ENCODE peak calls at places on chromosomes 16 and 17, in five cellular contexts. One of them, this sample, is unnamed.

GRCh38 chr17:58313815-58314705 is 14.5 kb downstream of the TSPOAP1 start:
- DNase-seq in NCI-H187 treated with DMSO at 0.1 percent for 48 hours: no peak
- DNase-seq in NCI-H2029: no peak
- DNase-seq in stimulated activated naive B cell treated with anti-CD40 and anti-IgM and Interleukin-4, amounts not matched to agents 10 μg/mL and 1 μg/mL and 100 μg/mL, for 72 hours: no peak
- DNase-seq in mesenchymal stem cell: no peak
- DNase-seq in this sample: no peak

GRCh38 chr16:26824469-26824868 is 242.3 kb upstream of the C16orf82 start:
- DNase-seq in NCI-H187 treated with DMSO at 0.1 percent for 48 hours: no peak
- DNase-seq in NCI-H2029: no peak
- DNase-seq in stimulated activated naive B cell treated with anti-CD40 and anti-IgM and Interleukin-4, amounts not matched to agents 10 μg/mL and 1 μg/mL and 100 μg/mL, for 72 hours: no peak
- DNase-seq in mesenchymal stem cell: no peak
- DNase-seq in this sample: no peak

GRCh38 chr16:81623365-81624102 is 155.6 kb upstream of the PLCG2 start:
- DNase-seq in NCI-H187 treated with DMSO at 0.1 percent for 48 hours: no peak
- DNase-seq in NCI-H2029: no peak
- DNase-seq in stimulated activated naive B cell treated with anti-CD40 and anti-IgM and Interleukin-4, amounts not matched to agents 10 μg/mL and 1 μg/mL and 100 μg/mL, for 72 hours: no peak
- DNase-seq in mesenchymal stem cell: peak; percentile 57
- DNase-seq in this sample: peak; percentile 5

GRCh38 chr16:87437911-87438610 is 45.9 kb downstream of the MAP1LC3B start:
- DNase-seq in NCI-H187 treated with DMSO at 0.1 percent for 48 hours: no peak
- DNase-seq in NCI-H2029: no peak
- DNase-seq in stimulated activated naive B cell treated with anti-CD40 and anti-IgM and Interleukin-4, amounts not matched to agents 10 μg/mL and 1 μg/mL and 100 μg/mL, for 72 hours: no peak
- DNase-seq in mesenchymal stem cell: peak; percentile 27
- DNase-seq in this sample: no peak

GRCh38 chr17:80472996-80473395 is 3.4 kb downstream of the NPTX1 start:
- DNase-seq in NCI-H187 treated with DMSO at 0.1 percent for 48 hours: no peak
- DNase-seq in NCI-H2029: no peak
- DNase-seq in stimulated activated naive B cell treated with anti-CD40 and anti-IgM and Interleukin-4, amounts not matched to agents 10 μg/mL and 1 μg/mL and 100 μg/mL, for 72 hours: no peak
- DNase-seq in mesenchymal stem cell: no peak
- DNase-seq in this sample: no peak

GRCh38 chr16:15487336-15488284 is 53.2 kb downstream of the BMERB1 start:
- DNase-seq in NCI-H187 treated with DMSO at 0.1 percent for 48 hours: no peak
- DNase-seq in NCI-H2029: no peak
- DNase-seq in stimulated activated naive B cell treated with anti-CD40 and anti-IgM and Interleukin-4, amounts not matched to agents 10 μg/mL and 1 μg/mL and 100 μg/mL, for 72 hours: no peak
- DNase-seq in mesenchymal stem cell: peak; percentile 46
- DNase-seq in this sample: no peak

GRCh38 chr17:21523482-21524210 is 147.5 kb downstream of the KCNJ12 start:
- DNase-seq in NCI-H187 treated with DMSO at 0.1 percent for 48 hours: no peak
- DNase-seq in NCI-H2029: no peak
- DNase-seq in stimulated activated naive B cell treated with anti-CD40 and anti-IgM and Interleukin-4, amounts not matched to agents 10 μg/mL and 1 μg/mL and 100 μg/mL, for 72 hours: no peak
- DNase-seq in mesenchymal stem cell: no peak
- DNase-seq in this sample: no peak

GRCh38 chr17:44965491-44966234 is 2.4 kb downstream of the C1QL1 start:
- DNase-seq in NCI-H187 treated with DMSO at 0.1 percent for 48 hours: no peak
- DNase-seq in NCI-H2029: no peak
- DNase-seq in stimulated activated naive B cell treated with anti-CD40 and anti-IgM and Interleukin-4, amounts not matched to agents 10 μg/mL and 1 μg/mL and 100 μg/mL, for 72 hours: no peak
- DNase-seq in mesenchymal stem cell: no peak
- DNase-seq in this sample: no peak

GRCh38 chr17:66467766-66468165 is 165.4 kb downstream of the PRKCA start:
- DNase-seq in NCI-H187 treated with DMSO at 0.1 percent for 48 hours: no peak
- DNase-seq in NCI-H2029: no peak
- DNase-seq in stimulated activated naive B cell treated with anti-CD40 and anti-IgM and Interleukin-4, amounts not matched to agents 10 μg/mL and 1 μg/mL and 100 μg/mL, for 72 hours: no peak
- DNase-seq in mesenchymal stem cell: peak; percentile 41
- DNase-seq in this sample: no peak

GRCh38 chr17:51487947-51488346 is 227.6 kb downstream of the UTP18 start:
- DNase-seq in NCI-H187 treated with DMSO at 0.1 percent for 48 hours: no peak
- DNase-seq in NCI-H2029: no peak
- DNase-seq in stimulated activated naive B cell treated with anti-CD40 and anti-IgM and Interleukin-4, amounts not matched to agents 10 μg/mL and 1 μg/mL and 100 μg/mL, for 72 hours: no peak
- DNase-seq in mesenchymal stem cell: no peak
- DNase-seq in this sample: no peak

GRCh38 chr17:81083125-81083765 is 48.3 kb downstream of the BAIAP2 start:
- DNase-seq in NCI-H187 treated with DMSO at 0.1 percent for 48 hours: no peak
- DNase-seq in NCI-H2029: no peak
- DNase-seq in stimulated activated naive B cell treated with anti-CD40 and anti-IgM and Interleukin-4, amounts not matched to agents 10 μg/mL and 1 μg/mL and 100 μg/mL, for 72 hours: no peak
- DNase-seq in mesenchymal stem cell: no peak
- DNase-seq in this sample: no peak

GRCh38 chr16:49643429-49644142 is 212.3 kb downstream of the ZNF423 start:
- DNase-seq in NCI-H187 treated with DMSO at 0.1 percent for 48 hours: no peak
- DNase-seq in NCI-H2029: no peak
- DNase-seq in stimulated activated naive B cell treated with anti-CD40 and anti-IgM and Interleukin-4, amounts not matched to agents 10 μg/mL and 1 μg/mL and 100 μg/mL, for 72 hours: no peak
- DNase-seq in mesenchymal stem cell: peak; percentile 68
- DNase-seq in this sample: no peak

GRCh38 chr16:11252482-11252931 is 3.5 kb downstream of the SOCS1 start:
- DNase-seq in NCI-H187 treated with DMSO at 0.1 percent for 48 hours: no peak
- DNase-seq in NCI-H2029: no peak
- DNase-seq in stimulated activated naive B cell treated with anti-CD40 and anti-IgM and Interleukin-4, amounts not matched to agents 10 μg/mL and 1 μg/mL and 100 μg/mL, for 72 hours: peak; percentile 35
- DNase-seq in mesenchymal stem cell: no peak
- DNase-seq in this sample: no peak

GRCh38 chr16:19238386-19238785 is 47.1 kb upstream of the CLEC19A start:
- DNase-seq in NCI-H187 treated with DMSO at 0.1 percent for 48 hours: no peak
- DNase-seq in NCI-H2029: peak; percentile 67
- DNase-seq in stimulated activated naive B cell treated with anti-CD40 and anti-IgM and Interleukin-4, amounts not matched to agents 10 μg/mL and 1 μg/mL and 100 μg/mL, for 72 hours: no peak
- DNase-seq in mesenchymal stem cell: no peak
- DNase-seq in this sample: no peak

GRCh38 chr17:64420143-64420670 is 28.7 kb upstream of the MILR1 start:
- DNase-seq in NCI-H187 treated with DMSO at 0.1 percent for 48 hours: peak; percentile 52
- DNase-seq in NCI-H2029: peak; percentile 36
- DNase-seq in stimulated activated naive B cell treated with anti-CD40 and anti-IgM and Interleukin-4, amounts not matched to agents 10 μg/mL and 1 μg/mL and 100 μg/mL, for 72 hours: no peak
- DNase-seq in mesenchymal stem cell: peak; percentile 85
- DNase-seq in this sample: no peak

GRCh38 chr17:50564916-50565315 is 4.4 kb downstream of the CACNA1G start:
- DNase-seq in NCI-H187 treated with DMSO at 0.1 percent for 48 hours: no peak
- DNase-seq in NCI-H2029: no peak
- DNase-seq in stimulated activated naive B cell treated with anti-CD40 and anti-IgM and Interleukin-4, amounts not matched to agents 10 μg/mL and 1 μg/mL and 100 μg/mL, for 72 hours: no peak
- DNase-seq in mesenchymal stem cell: peak; percentile 59
- DNase-seq in this sample: no peak

GRCh38 chr17:2210726-2211125 is 92.9 kb downstream of the SMG6 start:
- DNase-seq in NCI-H187 treated with DMSO at 0.1 percent for 48 hours: no peak
- DNase-seq in NCI-H2029: no peak
- DNase-seq in stimulated activated naive B cell treated with anti-CD40 and anti-IgM and Interleukin-4, amounts not matched to agents 10 μg/mL and 1 μg/mL and 100 μg/mL, for 72 hours: no peak
- DNase-seq in mesenchymal stem cell: no peak
- DNase-seq in this sample: no peak

GRCh38 chr16:2436110-2436509 is 6.9 kb downstream of the CCNF start:
- DNase-seq in NCI-H187 treated with DMSO at 0.1 percent for 48 hours: no peak
- DNase-seq in NCI-H2029: no peak
- DNase-seq in stimulated activated naive B cell treated with anti-CD40 and anti-IgM and Interleukin-4, amounts not matched to agents 10 μg/mL and 1 μg/mL and 100 μg/mL, for 72 hours: no peak
- DNase-seq in mesenchymal stem cell: no peak
- DNase-seq in this sample: no peak

GRCh38 chr16:85235988-85236831 is 123.9 kb upstream of the CIBAR2 start:
- DNase-seq in NCI-H187 treated with DMSO at 0.1 percent for 48 hours: no peak
- DNase-seq in NCI-H2029: no peak
- DNase-seq in stimulated activated naive B cell treated with anti-CD40 and anti-IgM and Interleukin-4, amounts not matched to agents 10 μg/mL and 1 μg/mL and 100 μg/mL, for 72 hours: no peak
- DNase-seq in mesenchymal stem cell: peak; percentile 67
- DNase-seq in this sample: no peak

GRCh38 chr17:78454346-78454745 is 75.9 kb downstream of the PGS1 start:
- DNase-seq in NCI-H187 treated with DMSO at 0.1 percent for 48 hours: no peak
- DNase-seq in NCI-H2029: no peak
- DNase-seq in stimulated activated naive B cell treated with anti-CD40 and anti-IgM and Interleukin-4, amounts not matched to agents 10 μg/mL and 1 μg/mL and 100 μg/mL, for 72 hours: no peak
- DNase-seq in mesenchymal stem cell: no peak
- DNase-seq in this sample: no peak

GRCh38 chr16:71350821-71351557 is 7.5 kb upstream of the CALB2 start:
- DNase-seq in NCI-H187 treated with DMSO at 0.1 percent for 48 hours: no peak
- DNase-seq in NCI-H2029: no peak
- DNase-seq in stimulated activated naive B cell treated with anti-CD40 and anti-IgM and Interleukin-4, amounts not matched to agents 10 μg/mL and 1 μg/mL and 100 μg/mL, for 72 hours: no peak
- DNase-seq in mesenchymal stem cell: no peak
- DNase-seq in this sample: no peak

GRCh38 chr17:56099649-56100048 is 53.6 kb upstream of the ANKFN1 start:
- DNase-seq in NCI-H187 treated with DMSO at 0.1 percent for 48 hours: no peak
- DNase-seq in NCI-H2029: no peak
- DNase-seq in stimulated activated naive B cell treated with anti-CD40 and anti-IgM and Interleukin-4, amounts not matched to agents 10 μg/mL and 1 μg/mL and 100 μg/mL, for 72 hours: no peak
- DNase-seq in mesenchymal stem cell: no peak
- DNase-seq in this sample: no peak

GRCh38 chr17:5419959-5420653 is at the start of gene RPAIN:
- DNase-seq in NCI-H187 treated with DMSO at 0.1 percent for 48 hours: peak; percentile 61
- DNase-seq in NCI-H2029: peak; percentile 84
- DNase-seq in stimulated activated naive B cell treated with anti-CD40 and anti-IgM and Interleukin-4, amounts not matched to agents 10 μg/mL and 1 μg/mL and 100 μg/mL, for 72 hours: peak; percentile 83
- DNase-seq in mesenchymal stem cell: no peak
- DNase-seq in this sample: peak; percentile 69

GRCh38 chr16:79045191-79045590 is 555.3 kb downstream of the MAF start:
- DNase-seq in NCI-H187 treated with DMSO at 0.1 percent for 48 hours: no peak
- DNase-seq in NCI-H2029: no peak
- DNase-seq in stimulated activated naive B cell treated with anti-CD40 and anti-IgM and Interleukin-4, amounts not matched to agents 10 μg/mL and 1 μg/mL and 100 μg/mL, for 72 hours: no peak
- DNase-seq in mesenchymal stem cell: no peak
- DNase-seq in this sample: no peak

GRCh38 chr17:67427410-67427809 is 50.3 kb downstream of the PITPNC1 start:
- DNase-seq in NCI-H187 treated with DMSO at 0.1 percent for 48 hours: no peak
- DNase-seq in NCI-H2029: no peak
- DNase-seq in stimulated activated naive B cell treated with anti-CD40 and anti-IgM and Interleukin-4, amounts not matched to agents 10 μg/mL and 1 μg/mL and 100 μg/mL, for 72 hours: no peak
- DNase-seq in mesenchymal stem cell: no peak
- DNase-seq in this sample: no peak

GRCh38 chr16:89017956-89018604 is 41.1 kb upstream of the CBFA2T3 start:
- DNase-seq in NCI-H187 treated with DMSO at 0.1 percent for 48 hours: no peak
- DNase-seq in NCI-H2029: no peak
- DNase-seq in stimulated activated naive B cell treated with anti-CD40 and anti-IgM and Interleukin-4, amounts not matched to agents 10 μg/mL and 1 μg/mL and 100 μg/mL, for 72 hours: no peak
- DNase-seq in mesenchymal stem cell: no peak
- DNase-seq in this sample: no peak

GRCh38 chr17:7001562-7001961 is 5.7 kb downstream of the ALOX12 start:
- DNase-seq in NCI-H187 treated with DMSO at 0.1 percent for 48 hours: no peak
- DNase-seq in NCI-H2029: no peak
- DNase-seq in stimulated activated naive B cell treated with anti-CD40 and anti-IgM and Interleukin-4, amounts not matched to agents 10 μg/mL and 1 μg/mL and 100 μg/mL, for 72 hours: no peak
- DNase-seq in mesenchymal stem cell: no peak
- DNase-seq in this sample: no peak

GRCh38 chr17:16199093-16199492 is 16.2 kb downstream of the NCOR1 start:
- DNase-seq in NCI-H187 treated with DMSO at 0.1 percent for 48 hours: no peak
- DNase-seq in NCI-H2029: no peak
- DNase-seq in stimulated activated naive B cell treated with anti-CD40 and anti-IgM and Interleukin-4, amounts not matched to agents 10 μg/mL and 1 μg/mL and 100 μg/mL, for 72 hours: no peak
- DNase-seq in mesenchymal stem cell: peak; percentile 22
- DNase-seq in this sample: no peak

GRCh38 chr16:85902366-85903155 is 3.6 kb downstream of the IRF8 start:
- DNase-seq in NCI-H187 treated with DMSO at 0.1 percent for 48 hours: no peak
- DNase-seq in NCI-H2029: no peak
- DNase-seq in stimulated activated naive B cell treated with anti-CD40 and anti-IgM and Interleukin-4, amounts not matched to agents 10 μg/mL and 1 μg/mL and 100 μg/mL, for 72 hours: peak; percentile 75
- DNase-seq in mesenchymal stem cell: no peak
- DNase-seq in this sample: peak; percentile 73

GRCh38 chr16:1745900-1746692 is 25.2 kb downstream of the NME3 start:
- DNase-seq in NCI-H187 treated with DMSO at 0.1 percent for 48 hours: no peak
- DNase-seq in NCI-H2029: no peak
- DNase-seq in stimulated activated naive B cell treated with anti-CD40 and anti-IgM and Interleukin-4, amounts not matched to agents 10 μg/mL and 1 μg/mL and 100 μg/mL, for 72 hours: no peak
- DNase-seq in mesenchymal stem cell: peak; percentile 90
- DNase-seq in this sample: no peak

GRCh38 chr17:45366691-45367090 is 49.9 kb upstream of the MAP3K14 start:
- DNase-seq in NCI-H187 treated with DMSO at 0.1 percent for 48 hours: no peak
- DNase-seq in NCI-H2029: no peak
- DNase-seq in stimulated activated naive B cell treated with anti-CD40 and anti-IgM and Interleukin-4, amounts not matched to agents 10 μg/mL and 1 μg/mL and 100 μg/mL, for 72 hours: no peak
- DNase-seq in mesenchymal stem cell: no peak
- DNase-seq in this sample: no peak

This sample was measured in NK-92 treated with Interleukin-12 subunit alpha and Interleukin-12 subunit beta, amount 100 ng/mL, for 24 hours.